ENCODE peak calls at places on chromosomes 4 and X, in nine cellular contexts. O is choroid plexus epithelial cell, Q is HCT116, K is astrocyte of the spinal cord, D is OCI-LY7, A is IMR-90, T is A549, N is thyroid gland, M is left lung. R is an unnamed sample.

GRCh38 chrX:87528487-87528886 is 10.9 kb downstream of the KLHL4 start:
- DNase-seq in O (peak; percentile 7), Q (no peak), K (no peak), D (no peak), A (no peak), T (no peak), N (no peak), M (no peak), R (no peak)

GRCh38 chr4:24923550-24923949 is 10.7 kb upstream of the CCDC149 start:
- DNase-seq in O (no peak), Q (no peak), K (no peak), D (no peak), A (no peak), T (no peak), N (no peak), M (no peak), R (no peak)

GRCh38 chrX:104105863-104106262 is 6.5 kb upstream of the ZCCHC18 start:
- DNase-seq in O (no peak), Q (no peak), K (no peak), D (no peak), A (no peak), T (no peak), N (peak; percentile 8), M (no peak), R (no peak)

GRCh38 chr4:92387459-92388069 is 83.8 kb downstream of the GRID2 start:
- DNase-seq in O (peak; percentile 70), Q (peak; percentile 68), K (peak; percentile 73), D (peak; percentile 28), A (peak; percentile 53), T (peak; percentile 45), N (peak; percentile 2), M (no peak), R (no peak)

GRCh38 chrX:20542072-20542471 is 275.4 kb upstream of the RPS6KA3 start:
- DNase-seq in O (no peak), Q (no peak), K (no peak), D (no peak), A (no peak), T (no peak), N (no peak), M (no peak), R (no peak)

GRCh38 chrX:40539214-40540142 is 41.3 kb upstream of the ATP6AP2 start:
- DNase-seq in O (peak; percentile 48), Q (no peak), K (peak; percentile 16), D (peak; percentile 1), A (peak; percentile 71), T (no peak), N (peak; percentile 82), M (peak; percentile 67), R (peak; percentile 30)

GRCh38 chr4:100086766-100087431 is 103.4 kb downstream of the DDIT4L start:
- DNase-seq in O (no peak), Q (no peak), K (no peak), D (no peak), A (no peak), T (no peak), N (no peak), M (no peak), R (no peak)

GRCh38 chr4:38313175-38313574 is 350.8 kb upstream of the KLF3 start:
- DNase-seq in O (no peak), Q (no peak), K (no peak), D (no peak), A (no peak), T (no peak), N (no peak), M (no peak), R (no peak)

GRCh38 chrX:15985937-15986336 is 131.3 kb upstream of the AP1S2 start:
- DNase-seq in O (no peak), Q (no peak), K (no peak), D (no peak), A (no peak), T (no peak), N (no peak), M (no peak), R (no peak)

GRCh38 chr4:184778325-184778724 is 44.4 kb upstream of the CENPU start:
- DNase-seq in O (no peak), Q (no peak), K (no peak), D (no peak), A (no peak), T (no peak), N (no peak), M (no peak), R (no peak)

GRCh38 chr4:176435891-176436499 is 116.2 kb downstream of the SPCS3 start:
- DNase-seq in O (peak; percentile 73), Q (no peak), K (peak; percentile 85), D (no peak), A (peak; percentile 51), T (no peak), N (no peak), M (no peak), R (no peak)

GRCh38 chr4:33924801-33925200 is 2319.5 kb downstream of the ARAP2 start:
- DNase-seq in O (peak; percentile 9), Q (no peak), K (no peak), D (no peak), A (no peak), T (no peak), N (no peak), M (no peak), R (no peak)

GRCh38 chr4:61442936-61443335 is 242.8 kb downstream of the ADGRL3 start:
- DNase-seq in O (peak; percentile 37), Q (no peak), K (no peak), D (no peak), A (no peak), T (no peak), N (no peak), M (no peak), R (no peak)

GRCh38 chr4:21447320-21448055 is 501.1 kb downstream of the KCNIP4 start:
- DNase-seq in O (peak; percentile 11), Q (no peak), K (no peak), D (no peak), A (no peak), T (no peak), N (no peak), M (no peak), R (no peak)

GRCh38 chrX:134019567-134020206 is 34.3 kb upstream of the GPC3 start:
- DNase-seq in O (no peak), Q (no peak), K (no peak), D (no peak), A (no peak), T (no peak), N (no peak), M (no peak), R (no peak)

GRCh38 chr4:6502747-6503465 is 30.5 kb upstream of the PPP2R2C start:
- DNase-seq in O (no peak), Q (no peak), K (no peak), D (no peak), A (no peak), T (no peak), N (no peak), M (no peak), R (peak; percentile 52)

GRCh38 chr4:107069049-107069448 is 32.9 kb upstream of the DKK2 start:
- DNase-seq in O (peak; percentile 79), Q (no peak), K (peak; percentile 54), D (no peak), A (peak; percentile 7), T (no peak), N (no peak), M (no peak), R (no peak)

GRCh38 chr4:153346563-153346962 is 2.1 kb downstream of the MND1 start:
- DNase-seq in O (peak; percentile 9), Q (no peak), K (no peak), D (peak; percentile 60), A (peak; percentile 10), T (no peak), N (no peak), M (no peak), R (no peak)
- TF ChIP-seq CTCF in O (peak; percentile 34), Q (no peak), K (peak; percentile 5), D (peak; percentile 62), A (peak; percentile 12), T (no peak), N (no peak), M (no peak), R (no peak)

GRCh38 chr4:1512738-1513660 is 106.8 kb upstream of the NKX1-1 start:
- DNase-seq in O (peak; percentile 39), Q (peak; percentile 15), K (no peak), D (no peak), A (no peak), T (peak; percentile 48), N (peak; percentile 46), M (peak; percentile 84), R (no peak)
- H3K4me3 ChIP-seq in O (peak overlapping the region; percentile 36), Q (peak overlapping the region; percentile 30), K (no peak overlapping the region), D (no peak overlapping the region), A (no peak overlapping the region), T (peak overlapping the region; percentile 30), N (no peak overlapping the region), M (no peak overlapping the region), R (no peak overlapping the region)

DNA sequence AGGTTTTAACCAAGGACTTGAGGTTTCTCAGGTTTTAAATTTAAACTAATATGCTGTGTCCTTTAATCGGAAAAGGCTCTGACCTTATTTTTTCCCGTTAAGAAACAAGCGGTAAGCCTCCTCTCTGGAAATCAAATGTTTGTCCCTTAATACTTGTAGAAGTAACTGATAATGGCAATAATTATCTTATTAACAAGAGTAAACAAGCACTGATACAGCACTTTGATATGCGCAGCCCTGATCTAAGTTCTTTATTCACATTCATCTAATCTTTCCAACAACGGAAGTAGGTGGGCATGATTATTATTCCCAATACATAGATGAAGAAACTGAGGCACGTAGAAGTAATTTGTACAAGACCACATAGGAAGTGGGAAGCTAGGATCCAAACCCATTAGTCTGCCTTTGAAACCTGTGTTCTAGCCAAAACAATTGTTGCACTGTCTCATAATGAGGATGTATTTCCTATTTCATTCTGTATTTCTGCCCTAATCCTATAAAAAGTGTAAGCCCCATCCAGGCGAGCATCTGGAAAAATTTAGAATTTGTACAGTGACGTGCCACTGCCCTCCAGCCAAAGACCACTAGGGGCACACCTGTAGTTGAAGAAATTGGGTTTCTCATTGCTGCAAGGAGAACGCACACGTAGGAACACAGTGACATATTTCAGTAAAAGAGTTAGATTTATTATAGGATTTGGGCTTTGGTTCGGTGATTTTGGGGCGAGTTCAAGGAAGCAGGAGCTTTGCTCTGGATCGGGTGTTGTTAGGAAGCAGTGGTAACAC is 605 bp downstream of the CXorf58 start:
- DNase-seq in O (no peak), Q (no peak), K (no peak), D (peak; percentile 61), A (no peak), T (no peak), N (peak; percentile 4), M (no peak), R (no peak)
- TF ChIP-seq CTCF in O (peak; percentile 45), Q (peak; percentile 45), K (peak; percentile 39), D (peak; percentile 67), A (peak; percentile 9), T (no peak), N (no peak), M (no peak), R (no peak)

DNA sequence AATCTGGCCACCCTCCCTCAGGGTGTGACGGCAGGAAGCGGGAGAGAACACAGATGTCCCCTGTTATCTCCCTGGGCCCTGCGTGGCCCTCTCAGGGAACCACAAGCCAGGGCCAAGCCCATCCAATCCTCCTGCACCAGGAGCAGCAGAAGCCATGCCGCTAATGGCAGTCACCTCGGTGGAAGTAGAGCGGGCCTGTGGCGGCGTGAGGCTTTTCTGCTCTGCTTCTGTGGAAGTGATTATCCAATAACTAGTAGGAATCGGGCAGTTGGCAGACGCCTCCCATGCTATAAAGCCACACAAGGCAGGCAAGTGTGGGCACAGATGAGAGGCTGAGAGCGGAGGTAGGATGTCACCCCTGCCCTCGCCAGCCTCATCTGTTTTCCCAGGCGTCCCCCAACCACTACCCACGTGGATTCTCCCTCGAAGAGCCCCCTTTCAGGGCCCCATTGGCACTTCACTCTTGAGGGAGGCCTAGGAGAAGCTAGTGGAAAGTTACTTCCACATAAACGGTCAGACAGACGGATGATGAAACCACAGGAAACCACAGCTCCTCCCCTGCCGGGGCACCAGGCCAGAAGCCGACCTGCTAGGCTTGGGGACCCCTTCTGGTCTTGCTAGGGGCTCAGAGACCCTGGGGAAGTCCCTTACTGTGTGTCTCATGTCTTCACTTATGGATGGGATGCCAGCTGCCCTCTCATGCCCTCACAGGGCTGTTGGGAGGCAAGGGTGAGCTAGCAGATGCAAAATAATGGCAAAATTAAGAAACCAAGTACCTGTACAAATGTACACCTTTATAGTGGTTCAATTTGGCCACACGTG is 18.8 kb upstream of the TMSB4X start:
- DNase-seq in O (peak; percentile 91), Q (peak; percentile 46), K (peak; percentile 80), D (peak; percentile 88), A (peak; percentile 84), T (peak; percentile 50), N (no peak), M (peak; percentile 83), R (no peak)
- H3K4me3 ChIP-seq in O (no peak overlapping the region), Q (no peak overlapping the region), K (no peak overlapping the region), D (peak overlapping the region; percentile 63), A (no peak overlapping the region), T (no peak overlapping the region), N (no peak overlapping the region), M (peak overlapping the region; percentile 26), R (no peak overlapping the region)

R was measured in lower leg skin.